ENCODE peak calls at places on chromosome X, in seven cellular contexts. L, Z, X, W, Y, C and S are unnamed samples.

GRCh38 chrX:119118780-119119395 is 8.7 kb downstream of the KIAA1210 start:
- DNase-seq in L (peak), Z (peak), X (peak), W (peak), Y (peak), C (no peak), S (peak)

GRCh38 chrX:107537815-107538214 is 88.4 kb downstream of the FRMPD3 start:
- DNase-seq in L (peak), Z (peak), X (peak), W (peak), Y (peak), C (no peak), S (peak)

GRCh38 chrX:39311646-39312045 is 510.4 kb downstream of the MID1IP1 start:
- DNase-seq in L (no peak), Z (no peak), X (no peak), W (no peak), Y (no peak), C (no peak), S (no peak)

GRCh38 chrX:136879001-136879667 is 1.4 kb downstream of the RBMX start:
- DNase-seq in L (peak), Z (no peak), X (no peak), W (no peak), Y (no peak), C (no peak), S (no peak)

GRCh38 chrX:48910926-48911406 is 480 bp downstream of the SLC35A2 start:
- DNase-seq in L (no peak), Z (no peak), X (no peak), W (peak), Y (no peak), C (no peak), S (no peak)

GRCh38 chrX:37060999-37061398 is 52.8 kb downstream of the FAM47C start:
- DNase-seq in L (peak), Z (peak), X (peak), W (peak), Y (peak), C (no peak), S (peak)

GRCh38 chrX:119095936-119096335 is 23.1 kb downstream of the CT47C1 start:
- DNase-seq in L (no peak), Z (no peak), X (no peak), W (no peak), Y (no peak), C (no peak), S (no peak)

GRCh38 chrX:97683256-97683655 is 799.5 kb downstream of the RPA4 start:
- DNase-seq in L (no peak), Z (no peak), X (no peak), W (no peak), Y (no peak), C (no peak), S (no peak)

GRCh38 chrX:132592880-132593279 is 104.0 kb upstream of the MBNL3 start:
- DNase-seq in L (peak), Z (peak), X (peak), W (no peak), Y (peak), C (no peak), S (no peak)

GRCh38 chrX:109732780-109733657 is at the start of gene ACSL4:
- DNase-seq in L (peak), Z (peak), X (peak), W (peak), Y (peak), C (no peak), S (peak)

GRCh38 chrX:47278684-47279083 is 45.9 kb downstream of the USP11 start:
- DNase-seq in L (peak), Z (no peak), X (no peak), W (peak), Y (no peak), C (no peak), S (peak)

GRCh38 chrX:127879585-127879984 is 172.6 kb downstream of the ACTRT1 start:
- DNase-seq in L (no peak), Z (no peak), X (no peak), W (no peak), Y (no peak), C (no peak), S (no peak)

GRCh38 chrX:44506688-44507087 is 36.0 kb downstream of the FUNDC1 start:
- DNase-seq in L (no peak), Z (no peak), X (peak), W (no peak), Y (no peak), C (no peak), S (no peak)

GRCh38 chrX:106611682-106612402 is at the start of gene RADX:
- DNase-seq in L (peak), Z (peak), X (peak), W (peak), Y (peak), C (peak), S (peak)

GRCh38 chrX:19840899-19841648 is 46.3 kb downstream of the SH3KBP1 start:
- DNase-seq in L (no peak), Z (peak), X (peak), W (no peak), Y (no peak), C (peak), S (peak)

GRCh38 chrX:9708923-9709553 is 56.6 kb downstream of the GPR143 start:
- DNase-seq in L (peak), Z (peak), X (peak), W (peak), Y (peak), C (peak), S (peak)

GRCh38 chrX:41164469-41164868 is 79.2 kb downstream of the USP9X start:
- DNase-seq in L (no peak), Z (no peak), X (no peak), W (no peak), Y (no peak), C (no peak), S (no peak)

GRCh38 chrX:13374364-13374763 is 54.5 kb upstream of the ATXN3L start:
- DNase-seq in L (no peak), Z (no peak), X (no peak), W (no peak), Y (no peak), C (no peak), S (no peak)

GRCh38 chrX:137166591-137166990 is 132.8 kb upstream of the GPR101 start:
- DNase-seq in L (no peak), Z (peak), X (peak), W (no peak), Y (peak), C (no peak), S (no peak)

GRCh38 chrX:153981771-153982533 is 9.4 kb downstream of the TMEM187 start:
- DNase-seq in L (no peak), Z (no peak), X (no peak), W (no peak), Y (no peak), C (no peak), S (no peak)

GRCh38 chrX:119008122-119008744 is 33.8 kb downstream of the LONRF3 start:
- DNase-seq in L (peak), Z (no peak), X (peak), W (peak), Y (peak), C (no peak), S (no peak)

GRCh38 chrX:39850630-39851152 is 247.1 kb downstream of the BCOR start:
- DNase-seq in L (peak), Z (no peak), X (no peak), W (peak), Y (peak), C (no peak), S (peak)

GRCh38 chrX:107135076-107135964 is 16.7 kb upstream of the RBM41 start:
- DNase-seq in L (peak), Z (no peak), X (no peak), W (peak), Y (no peak), C (no peak), S (peak)

GRCh38 chrX:10660171-10660570 is 39.8 kb upstream of the MID1 start:
- DNase-seq in L (no peak), Z (peak), X (peak), W (no peak), Y (no peak), C (no peak), S (no peak)

GRCh38 chrX:111270339-111270738 is at the start of gene CAPN6:
- DNase-seq in L (no peak), Z (peak), X (peak), W (peak), Y (peak), C (no peak), S (peak)

GRCh38 chrX:154373340-154374306 is 811 bp downstream of the FLNA start:
- DNase-seq in L (peak), Z (peak), X (peak), W (peak), Y (peak), C (peak), S (peak)

GRCh38 chrX:105191878-105192277 is 28.6 kb downstream of the TEX13A start:
- DNase-seq in L (no peak), Z (peak), X (peak), W (no peak), Y (peak), C (no peak), S (no peak)
- TF ChIP-seq CTCF in L (peak), Z (peak), X (peak), W (no peak), Y (peak), C (peak), S (peak)

GRCh38 chrX:117517994-117518393 is 598.6 kb downstream of the KLHL13 start:
- DNase-seq in L (no peak), Z (no peak), X (no peak), W (no peak), Y (no peak), C (no peak), S (no peak)

DNA sequence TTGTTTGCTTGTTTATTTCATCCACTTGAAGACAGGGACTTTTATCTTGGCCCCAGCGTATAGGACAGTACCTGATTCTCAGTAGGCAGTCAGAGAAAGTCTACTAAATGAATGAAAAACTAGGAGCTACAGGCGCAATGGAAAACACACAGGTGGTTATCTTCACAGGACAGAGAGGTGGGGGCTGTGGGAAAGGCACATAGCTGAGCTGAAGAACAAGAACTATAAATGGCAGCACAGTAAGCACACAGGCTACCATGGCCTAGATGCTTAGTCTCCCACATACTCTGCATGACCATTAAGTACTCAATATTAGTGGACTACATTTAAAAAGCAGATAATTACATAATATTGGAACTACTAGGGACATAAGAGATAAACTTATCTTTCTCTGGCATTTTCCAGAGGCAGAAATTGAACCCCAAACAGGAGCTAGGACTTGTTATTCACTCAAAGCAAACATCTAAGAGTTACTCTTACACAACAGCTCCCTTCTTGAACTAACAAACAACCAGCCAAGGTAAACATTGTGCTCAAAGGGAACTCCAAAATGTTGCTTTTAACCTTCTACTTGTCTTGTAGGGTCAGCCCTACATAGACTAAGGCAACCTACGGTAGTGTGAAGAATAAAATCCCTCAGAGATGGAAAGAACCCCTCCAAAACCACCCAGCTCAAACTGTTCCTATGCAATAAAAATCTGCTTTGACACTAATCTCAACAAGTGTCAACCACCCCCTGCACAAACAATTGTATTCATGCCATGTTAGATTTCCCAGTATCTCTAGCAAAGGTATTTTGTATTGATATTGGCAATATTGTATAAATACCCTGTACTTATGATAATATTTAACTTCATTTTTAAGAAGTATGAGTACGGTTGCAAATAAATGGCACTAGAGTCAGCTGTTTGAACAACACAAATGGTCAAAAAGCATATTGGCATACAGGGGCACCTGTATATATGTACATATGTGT is 593.6 kb downstream of the KLHL13 start:
- DNase-seq in L (no peak), Z (no peak), X (no peak), W (no peak), Y (no peak), C (no peak), S (no peak)
- H3K4me2 ChIP-seq in L (no peak), Z (no peak), X (no peak), W (no peak), Y (no peak), C (no peak), S (no peak)

DNA sequence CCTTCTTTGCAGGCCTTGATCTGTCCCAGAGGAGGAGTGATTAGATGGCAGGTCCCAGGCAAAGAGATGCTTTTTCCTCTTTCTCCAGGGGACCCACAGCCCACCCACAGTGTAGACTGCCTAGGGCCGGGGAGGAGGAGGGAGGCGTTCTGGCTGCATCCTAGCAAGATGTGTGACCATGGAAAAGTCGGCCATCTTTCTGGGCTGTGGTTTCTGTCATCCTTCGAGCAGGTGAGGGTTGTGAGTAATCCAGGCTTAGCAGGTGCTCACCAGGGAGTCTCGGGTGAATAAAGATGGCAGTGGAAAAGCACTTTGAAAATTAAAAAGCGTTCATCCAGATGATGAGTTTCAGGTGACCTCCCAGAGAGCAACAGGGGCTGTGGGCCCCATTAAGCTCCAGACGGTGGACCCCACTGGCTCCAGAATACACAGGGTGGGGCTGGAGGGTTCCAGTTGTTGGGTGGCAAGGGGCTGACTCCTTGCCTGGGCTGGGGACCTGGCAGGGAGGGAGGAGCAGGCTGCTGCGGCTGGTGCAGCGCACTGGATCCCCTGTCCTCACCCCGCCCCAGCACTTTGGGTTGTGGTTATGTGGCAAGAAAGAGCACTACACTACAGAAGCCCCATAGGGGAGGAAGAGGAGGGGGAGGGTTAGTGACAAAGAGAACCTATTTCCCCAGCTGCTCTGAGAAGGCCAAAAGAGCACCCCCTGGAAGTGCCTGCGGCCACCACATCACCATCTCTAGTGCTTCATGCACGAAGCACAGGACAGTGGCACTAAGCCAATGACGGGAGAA is 23.7 kb downstream of the ELF4 start:
- DNase-seq in L (no peak), Z (no peak), X (no peak), W (no peak), Y (no peak), C (no peak), S (no peak)
- TF ChIP-seq CTCF in L (no peak), Z (no peak), X (no peak), W (no peak), Y (no peak), C (no peak), S (no peak)

GRCh38 chrX:17475820-17476219 is 100.8 kb downstream of the NHS start:
- DNase-seq in L (peak), Z (no peak), X (no peak), W (no peak), Y (no peak), C (no peak), S (no peak)
- H3K4me2 ChIP-seq in L (no peak), Z (no peak), X (no peak), W (no peak), Y (no peak), C (no peak), S (peak)

GRCh38 chrX:120512222-120512621 is 43.1 kb upstream of the LAMP2 start:
- DNase-seq in L (no peak), Z (no peak), X (no peak), W (no peak), Y (no peak), C (no peak), S (no peak)

GRCh38 chrX:120517936-120518335 is 42.8 kb downstream of the CUL4B start:
- DNase-seq in L (peak), Z (no peak), X (no peak), W (peak), Y (no peak), C (no peak), S (peak)

GRCh38 chrX:120512627-120513026 is 43.5 kb upstream of the LAMP2 start:
- DNase-seq in L (no peak), Z (no peak), X (no peak), W (no peak), Y (peak), C (no peak), S (no peak)

GRCh38 chrX:120514236-120514635 is 45.1 kb upstream of the LAMP2 start:
- DNase-seq in L (peak), Z (peak), X (peak), W (peak), Y (peak), C (no peak), S (no peak)
- TF ChIP-seq CTCF in L (no peak), Z (peak), X (peak), W (peak), Y (peak), C (no peak), S (peak)

DNA sequence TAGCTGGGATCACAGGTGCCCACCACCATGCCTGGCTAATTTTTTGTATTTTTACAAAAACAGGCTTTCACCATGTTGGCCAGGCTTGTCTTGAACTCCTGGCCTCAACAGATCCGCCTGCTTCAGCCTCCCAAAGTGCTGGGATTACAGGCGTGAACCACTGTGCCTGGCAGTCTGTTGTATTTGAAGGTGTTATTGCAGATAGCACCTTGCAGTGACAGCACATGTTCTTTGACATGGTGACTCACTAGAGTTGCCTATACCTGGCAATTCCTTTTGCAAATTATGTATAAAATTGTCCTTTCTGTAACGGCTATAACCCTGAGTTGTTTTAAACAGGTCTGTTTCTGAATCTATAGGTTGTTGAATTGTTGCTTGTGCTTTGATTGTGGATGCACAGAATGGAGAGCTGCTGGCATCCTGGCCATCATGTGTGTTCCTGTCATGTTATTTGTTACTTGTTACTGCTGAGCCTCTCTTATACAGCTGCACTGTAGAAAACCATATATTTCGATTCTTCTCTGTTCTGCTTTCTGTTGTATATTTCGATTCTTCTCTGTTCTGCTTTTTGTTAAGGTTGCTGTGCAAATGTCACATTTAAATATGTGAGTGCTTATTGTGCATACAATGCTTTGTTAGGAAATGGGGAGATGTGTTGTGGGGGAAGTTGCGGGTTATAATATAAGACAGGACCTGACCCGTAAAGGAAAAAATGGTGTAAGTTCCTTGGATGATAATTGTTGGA is 8.1 kb downstream of the OGT start:
- DNase-seq in L (no peak), Z (no peak), X (no peak), W (no peak), Y (no peak), C (no peak), S (no peak)
- H3K4me2 ChIP-seq in L (no peak), Z (no peak), X (no peak), W (peak), Y (peak), C (peak), S (peak)

GRCh38 chrX:140697618-140698017 is 11.9 kb upstream of the LINC00632 start:
- DNase-seq in L (no peak), Z (no peak), X (no peak), W (no peak), Y (no peak), C (no peak), S (no peak)

GRCh38 chrX:140701480-140701879 is 8.1 kb upstream of the LINC00632 start:
- DNase-seq in L (peak), Z (no peak), X (no peak), W (peak), Y (peak), C (no peak), S (peak)
- TF ChIP-seq CTCF in L (peak), Z (peak), X (peak), W (peak), Y (peak), C (peak), S (peak)

DNA sequence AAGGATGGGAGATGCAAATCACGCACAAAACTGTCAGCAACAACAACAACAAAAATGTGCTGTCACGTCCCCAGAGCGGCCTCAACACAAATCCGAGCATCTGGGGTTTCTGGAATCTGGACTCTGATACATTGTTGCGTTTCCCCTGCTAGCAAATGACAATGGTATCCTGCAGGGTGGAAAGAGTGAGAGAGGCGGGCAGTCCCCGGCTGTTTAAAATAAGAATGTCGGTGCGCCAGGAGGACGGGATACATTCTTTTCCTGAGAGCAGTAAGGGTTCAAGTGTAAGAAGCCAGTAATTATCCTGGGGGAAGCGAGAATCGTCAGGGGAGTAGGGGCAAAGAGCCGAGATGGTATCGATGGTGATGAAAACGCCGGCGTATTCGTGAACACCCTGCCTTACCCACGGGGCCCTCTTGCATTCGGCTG is 310.2 kb downstream of the ASMT start:
- DNase-seq in L (no peak), Z (peak), X (peak), W (no peak), Y (peak), C (no peak), S (no peak)
- H3K4me2 ChIP-seq in L (no peak), Z (peak), X (peak), W (no peak), Y (peak), C (no peak), S (peak)

DNA sequence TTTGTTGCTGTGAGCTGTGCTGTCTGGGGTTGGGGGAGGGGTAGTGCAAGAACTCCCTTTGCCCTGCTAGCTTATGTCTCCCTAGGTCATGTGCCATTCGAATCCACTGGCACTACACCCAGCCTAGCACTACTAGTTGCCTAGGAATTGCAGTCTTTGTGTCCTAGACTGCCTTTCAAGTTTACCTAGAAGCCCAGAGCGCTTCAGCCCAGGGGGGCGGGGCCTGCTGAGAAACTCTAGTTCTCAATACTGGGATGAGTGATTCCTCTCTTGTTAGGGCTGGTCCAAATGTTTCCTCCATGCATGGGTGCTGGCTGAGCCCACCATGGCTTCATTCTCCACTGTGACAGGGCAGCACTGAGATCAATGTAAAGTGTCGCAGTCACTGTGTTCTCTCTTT is 1011.5 kb downstream of the PCDH19 start:
- DNase-seq in L (no peak), Z (no peak), X (peak), W (no peak), Y (no peak), C (no peak), S (no peak)
- TF ChIP-seq CTCF in L (no peak), Z (no peak), X (no peak), W (no peak), Y (no peak), C (no peak), S (no peak)